ENCODE peak calls at places on chromosomes 6 and 20, in seven cellular contexts. C, H, B, U, V, O and E are unnamed samples.

GRCh38 chr6:51934098-51934497 is 153.3 kb downstream of the PKHD1 start:
- DNase-seq in C (peak; percentile 12), H (no peak), B (no peak), U (no peak), V (no peak), O (no peak), E (peak; percentile 14)

GRCh38 chr6:53770690-53771320 is 24.0 kb upstream of the LRRC1 start:
- DNase-seq in C (no peak), H (peak; percentile 23), B (no peak), U (peak; percentile 76), V (no peak), O (no peak), E (no peak)

GRCh38 chr20:61185841-61186601 is 66.0 kb upstream of the CDH4 start:
- DNase-seq in C (peak; percentile 62), H (peak; percentile 98), B (no peak), U (no peak), V (no peak), O (no peak), E (no peak)

GRCh38 chr20:20535051-20535450 is 167.1 kb downstream of the INSM1 start:
- DNase-seq in C (no peak), H (no peak), B (no peak), U (no peak), V (no peak), O (no peak), E (no peak)

GRCh38 chr6:70956451-70957283 is at the start of gene B3GAT2:
- DNase-seq in C (no peak), H (peak; percentile 3), B (peak; percentile 56), U (peak; percentile 47), V (no peak), O (peak; percentile 50), E (peak; percentile 70)

GRCh38 chr6:50927816-50928215 is 109.1 kb downstream of the TFAP2B start:
- DNase-seq in C (no peak), H (no peak), B (no peak), U (no peak), V (no peak), O (no peak), E (no peak)

GRCh38 chr6:84411060-84411629 is 183.7 kb upstream of the CEP162 start:
- DNase-seq in C (no peak), H (peak; percentile 29), B (no peak), U (no peak), V (no peak), O (no peak), E (no peak)

GRCh38 chr20:7650481-7650880 is 289.8 kb downstream of the HAO1 start:
- DNase-seq in C (no peak), H (no peak), B (no peak), U (no peak), V (no peak), O (peak; percentile 2), E (no peak)

GRCh38 chr6:138692058-138692977 is 81.3 kb upstream of the CCDC28A start:
- DNase-seq in C (peak; percentile 59), H (peak; percentile 50), B (peak; percentile 53), U (peak; percentile 49), V (peak; percentile 63), O (peak; percentile 82), E (peak; percentile 88)

GRCh38 chr20:64037498-64038213 is 1.7 kb downstream of the C20orf204 start:
- DNase-seq in C (no peak), H (no peak), B (no peak), U (peak; percentile 88), V (no peak), O (no peak), E (no peak)

GRCh38 chr6:80522556-80522955 is 416.1 kb downstream of the BCKDHB start:
- DNase-seq in C (no peak), H (no peak), B (no peak), U (no peak), V (no peak), O (no peak), E (no peak)

GRCh38 chr20:52937701-52938100 is 34.5 kb upstream of the TSHZ2 start:
- DNase-seq in C (no peak), H (no peak), B (no peak), U (no peak), V (no peak), O (no peak), E (no peak)

GRCh38 chr20:4957939-4958362 is 43.4 kb downstream of the SLC23A2 start:
- DNase-seq in C (no peak), H (peak; percentile 52), B (no peak), U (no peak), V (no peak), O (no peak), E (no peak)

GRCh38 chr6:12277401-12277800 is 12.8 kb upstream of the EDN1 start:
- DNase-seq in C (no peak), H (no peak), B (no peak), U (no peak), V (no peak), O (no peak), E (no peak)